ENCODE peak calls at places on chromosomes 11 and 22, in nine cellular contexts. One of them, this sample, is unnamed.

GRCh38 chr11:108895579-108896480 is 231.0 kb downstream of the DDX10 start:
- DNase-seq in mucosa of gallbladder: no peak
- DNase-seq in fibroblast of mammary gland: peak
- DNase-seq in HCEC 1CT: peak
- DNase-seq in mammary epithelial cell: peak
- DNase-seq in T-helper 2 cell: no peak
- DNase-seq in stimulated activated CD8-positive, alpha-beta memory T cell treated with anti-CD3 and anti-CD28 coated beads, Interleukin-7, amount 100 ng/mL, for 1 hour: no peak
- DNase-seq in pons: no peak
- DNase-seq in DMS153: no peak
- DNase-seq in this sample: no peak

GRCh38 chr11:113874096-113874919 is 1.1 kb downstream of the USP28 start:
- DNase-seq in mucosa of gallbladder: no peak
- DNase-seq in fibroblast of mammary gland: no peak
- DNase-seq in HCEC 1CT: no peak
- DNase-seq in mammary epithelial cell: peak
- DNase-seq in T-helper 2 cell: no peak
- DNase-seq in stimulated activated CD8-positive, alpha-beta memory T cell treated with anti-CD3 and anti-CD28 coated beads, Interleukin-7, amount 100 ng/mL, for 1 hour: no peak
- DNase-seq in pons: peak
- DNase-seq in DMS153: no peak
- DNase-seq in this sample: no peak

GRCh38 chr11:77074626-77075221 is 8.0 kb downstream of the CAPN5 start:
- DNase-seq in mucosa of gallbladder: no peak
- DNase-seq in fibroblast of mammary gland: no peak
- DNase-seq in HCEC 1CT: no peak
- DNase-seq in mammary epithelial cell: no peak
- DNase-seq in T-helper 2 cell: no peak
- DNase-seq in stimulated activated CD8-positive, alpha-beta memory T cell treated with anti-CD3 and anti-CD28 coated beads, Interleukin-7, amount 100 ng/mL, for 1 hour: no peak
- DNase-seq in pons: no peak
- DNase-seq in DMS153: no peak
- DNase-seq in this sample: no peak

GRCh38 chr11:116578971-116579687 is 193.7 kb downstream of the BUD13 start:
- DNase-seq in mucosa of gallbladder: no peak
- DNase-seq in fibroblast of mammary gland: peak
- DNase-seq in HCEC 1CT: no peak
- DNase-seq in mammary epithelial cell: no peak
- DNase-seq in T-helper 2 cell: no peak
- DNase-seq in stimulated activated CD8-positive, alpha-beta memory T cell treated with anti-CD3 and anti-CD28 coated beads, Interleukin-7, amount 100 ng/mL, for 1 hour: no peak
- DNase-seq in pons: peak
- DNase-seq in DMS153: no peak
- DNase-seq in this sample: no peak

GRCh38 chr22:23231471-23232093 is 51.3 kb downstream of the BCR start:
- DNase-seq in mucosa of gallbladder: no peak
- DNase-seq in fibroblast of mammary gland: no peak
- DNase-seq in HCEC 1CT: no peak
- DNase-seq in mammary epithelial cell: no peak
- DNase-seq in T-helper 2 cell: no peak
- DNase-seq in stimulated activated CD8-positive, alpha-beta memory T cell treated with anti-CD3 and anti-CD28 coated beads, Interleukin-7, amount 100 ng/mL, for 1 hour: no peak
- DNase-seq in pons: no peak
- DNase-seq in DMS153: no peak
- DNase-seq in this sample: no peak

GRCh38 chr22:27952091-27952490 is 33.0 kb upstream of the PITPNB start:
- DNase-seq in mucosa of gallbladder: no peak
- DNase-seq in fibroblast of mammary gland: peak
- DNase-seq in HCEC 1CT: peak
- DNase-seq in mammary epithelial cell: no peak
- DNase-seq in T-helper 2 cell: no peak
- DNase-seq in stimulated activated CD8-positive, alpha-beta memory T cell treated with anti-CD3 and anti-CD28 coated beads, Interleukin-7, amount 100 ng/mL, for 1 hour: no peak
- DNase-seq in pons: no peak
- DNase-seq in DMS153: no peak
- DNase-seq in this sample: no peak

GRCh38 chr22:18983120-18983651 is 47.1 kb upstream of the PRODH start:
- DNase-seq in mucosa of gallbladder: no peak
- DNase-seq in fibroblast of mammary gland: no peak
- DNase-seq in HCEC 1CT: no peak
- DNase-seq in mammary epithelial cell: no peak
- DNase-seq in T-helper 2 cell: no peak
- DNase-seq in stimulated activated CD8-positive, alpha-beta memory T cell treated with anti-CD3 and anti-CD28 coated beads, Interleukin-7, amount 100 ng/mL, for 1 hour: no peak
- DNase-seq in pons: no peak
- DNase-seq in DMS153: no peak
- DNase-seq in this sample: no peak

GRCh38 chr11:126079640-126080205 is 17.1 kb upstream of the CDON start:
- DNase-seq in mucosa of gallbladder: no peak
- DNase-seq in fibroblast of mammary gland: no peak
- DNase-seq in HCEC 1CT: no peak
- DNase-seq in mammary epithelial cell: no peak
- DNase-seq in T-helper 2 cell: no peak
- DNase-seq in stimulated activated CD8-positive, alpha-beta memory T cell treated with anti-CD3 and anti-CD28 coated beads, Interleukin-7, amount 100 ng/mL, for 1 hour: no peak
- DNase-seq in pons: no peak
- DNase-seq in DMS153: peak
- DNase-seq in this sample: no peak

GRCh38 chr22:31056986-31057599 is 24.0 kb upstream of the SMTN start:
- DNase-seq in mucosa of gallbladder: no peak
- DNase-seq in fibroblast of mammary gland: no peak
- DNase-seq in HCEC 1CT: no peak
- DNase-seq in mammary epithelial cell: no peak
- DNase-seq in T-helper 2 cell: no peak
- DNase-seq in stimulated activated CD8-positive, alpha-beta memory T cell treated with anti-CD3 and anti-CD28 coated beads, Interleukin-7, amount 100 ng/mL, for 1 hour: no peak
- DNase-seq in pons: no peak
- DNase-seq in DMS153: no peak
- DNase-seq in this sample: no peak

GRCh38 chr11:30282289-30282631 is 40.6 kb upstream of the ARL14EP start:
- DNase-seq in mucosa of gallbladder: no peak
- DNase-seq in fibroblast of mammary gland: no peak
- DNase-seq in HCEC 1CT: no peak
- DNase-seq in mammary epithelial cell: peak
- DNase-seq in T-helper 2 cell: peak
- DNase-seq in stimulated activated CD8-positive, alpha-beta memory T cell treated with anti-CD3 and anti-CD28 coated beads, Interleukin-7, amount 100 ng/mL, for 1 hour: no peak
- DNase-seq in pons: no peak
- DNase-seq in DMS153: no peak
- DNase-seq in this sample: no peak

GRCh38 chr11:73189315-73189714 is 28.8 kb upstream of the P2RY2 start:
- DNase-seq in mucosa of gallbladder: no peak
- DNase-seq in fibroblast of mammary gland: no peak
- DNase-seq in HCEC 1CT: no peak
- DNase-seq in mammary epithelial cell: no peak
- DNase-seq in T-helper 2 cell: no peak
- DNase-seq in stimulated activated CD8-positive, alpha-beta memory T cell treated with anti-CD3 and anti-CD28 coated beads, Interleukin-7, amount 100 ng/mL, for 1 hour: no peak
- DNase-seq in pons: peak
- DNase-seq in DMS153: no peak
- DNase-seq in this sample: no peak

GRCh38 chr11:42651654-42652053 is 660.1 kb upstream of the API5 start:
- DNase-seq in mucosa of gallbladder: no peak
- DNase-seq in fibroblast of mammary gland: no peak
- DNase-seq in HCEC 1CT: no peak
- DNase-seq in mammary epithelial cell: no peak
- DNase-seq in T-helper 2 cell: no peak
- DNase-seq in stimulated activated CD8-positive, alpha-beta memory T cell treated with anti-CD3 and anti-CD28 coated beads, Interleukin-7, amount 100 ng/mL, for 1 hour: no peak
- DNase-seq in pons: no peak
- DNase-seq in DMS153: no peak
- DNase-seq in this sample: no peak

GRCh38 chr11:128207861-128208321 is 379.5 kb downstream of the ETS1 start:
- DNase-seq in mucosa of gallbladder: no peak
- DNase-seq in fibroblast of mammary gland: peak
- DNase-seq in HCEC 1CT: peak
- DNase-seq in mammary epithelial cell: peak
- DNase-seq in T-helper 2 cell: no peak
- DNase-seq in stimulated activated CD8-positive, alpha-beta memory T cell treated with anti-CD3 and anti-CD28 coated beads, Interleukin-7, amount 100 ng/mL, for 1 hour: no peak
- DNase-seq in pons: no peak
- DNase-seq in DMS153: no peak
- DNase-seq in this sample: no peak

GRCh38 chr22:32700186-32700882 is 101.2 kb upstream of the TIMP3 start:
- DNase-seq in mucosa of gallbladder: peak
- DNase-seq in fibroblast of mammary gland: peak
- DNase-seq in HCEC 1CT: no peak
- DNase-seq in mammary epithelial cell: no peak
- DNase-seq in T-helper 2 cell: no peak
- DNase-seq in stimulated activated CD8-positive, alpha-beta memory T cell treated with anti-CD3 and anti-CD28 coated beads, Interleukin-7, amount 100 ng/mL, for 1 hour: no peak
- DNase-seq in pons: no peak
- DNase-seq in DMS153: no peak
- DNase-seq in this sample: no peak

GRCh38 chr22:24002272-24002671 is 3.0 kb downstream of the GSTT4 start:
- DNase-seq in mucosa of gallbladder: no peak
- DNase-seq in fibroblast of mammary gland: no peak
- DNase-seq in HCEC 1CT: no peak
- DNase-seq in mammary epithelial cell: no peak
- DNase-seq in T-helper 2 cell: no peak
- DNase-seq in stimulated activated CD8-positive, alpha-beta memory T cell treated with anti-CD3 and anti-CD28 coated beads, Interleukin-7, amount 100 ng/mL, for 1 hour: no peak
- DNase-seq in pons: no peak
- DNase-seq in DMS153: no peak
- DNase-seq in this sample: no peak

GRCh38 chr22:46272762-46273431 is 5.1 kb downstream of the TTC38 start:
- DNase-seq in mucosa of gallbladder: no peak
- DNase-seq in fibroblast of mammary gland: no peak
- DNase-seq in HCEC 1CT: no peak
- DNase-seq in mammary epithelial cell: no peak
- DNase-seq in T-helper 2 cell: no peak
- DNase-seq in stimulated activated CD8-positive, alpha-beta memory T cell treated with anti-CD3 and anti-CD28 coated beads, Interleukin-7, amount 100 ng/mL, for 1 hour: no peak
- DNase-seq in pons: no peak
- DNase-seq in DMS153: no peak
- DNase-seq in this sample: no peak

GRCh38 chr11:120914021-120914420 is 109.9 kb upstream of the TBCEL start:
- DNase-seq in mucosa of gallbladder: no peak
- DNase-seq in fibroblast of mammary gland: no peak
- DNase-seq in HCEC 1CT: no peak
- DNase-seq in mammary epithelial cell: no peak
- DNase-seq in T-helper 2 cell: no peak
- DNase-seq in stimulated activated CD8-positive, alpha-beta memory T cell treated with anti-CD3 and anti-CD28 coated beads, Interleukin-7, amount 100 ng/mL, for 1 hour: no peak
- DNase-seq in pons: no peak
- DNase-seq in DMS153: no peak
- DNase-seq in this sample: no peak

GRCh38 chr11:3855808-3856491 is 486 bp downstream of the STIM1 start:
- DNase-seq in mucosa of gallbladder: no peak
- DNase-seq in fibroblast of mammary gland: no peak
- DNase-seq in HCEC 1CT: peak
- DNase-seq in mammary epithelial cell: peak
- DNase-seq in T-helper 2 cell: peak
- DNase-seq in stimulated activated CD8-positive, alpha-beta memory T cell treated with anti-CD3 and anti-CD28 coated beads, Interleukin-7, amount 100 ng/mL, for 1 hour: no peak
- DNase-seq in pons: no peak
- DNase-seq in DMS153: no peak
- DNase-seq in this sample: peak

GRCh38 chr11:134583397-134583990 is 171.5 kb upstream of the B3GAT1 start:
- DNase-seq in mucosa of gallbladder: no peak
- DNase-seq in fibroblast of mammary gland: no peak
- DNase-seq in HCEC 1CT: no peak
- DNase-seq in mammary epithelial cell: no peak
- DNase-seq in T-helper 2 cell: no peak
- DNase-seq in stimulated activated CD8-positive, alpha-beta memory T cell treated with anti-CD3 and anti-CD28 coated beads, Interleukin-7, amount 100 ng/mL, for 1 hour: no peak
- DNase-seq in pons: peak
- DNase-seq in DMS153: no peak
- DNase-seq in this sample: no peak

GRCh38 chr22:27919943-27920755 is 1.1 kb upstream of the PITPNB start:
- DNase-seq in mucosa of gallbladder: peak
- DNase-seq in fibroblast of mammary gland: peak
- DNase-seq in HCEC 1CT: peak
- DNase-seq in mammary epithelial cell: peak
- DNase-seq in T-helper 2 cell: no peak
- DNase-seq in stimulated activated CD8-positive, alpha-beta memory T cell treated with anti-CD3 and anti-CD28 coated beads, Interleukin-7, amount 100 ng/mL, for 1 hour: no peak
- DNase-seq in pons: peak
- DNase-seq in DMS153: peak
- DNase-seq in this sample: peak

GRCh38 chr11:2930705-2931415 is 1.6 kb upstream of the PHLDA2 start:
- DNase-seq in mucosa of gallbladder: peak
- DNase-seq in fibroblast of mammary gland: peak
- DNase-seq in HCEC 1CT: peak
- DNase-seq in mammary epithelial cell: peak
- DNase-seq in T-helper 2 cell: no peak
- DNase-seq in stimulated activated CD8-positive, alpha-beta memory T cell treated with anti-CD3 and anti-CD28 coated beads, Interleukin-7, amount 100 ng/mL, for 1 hour: no peak
- DNase-seq in pons: no peak
- DNase-seq in DMS153: peak
- DNase-seq in this sample: no peak

GRCh38 chr11:36352919-36353318 is 56.8 kb downstream of the PRR5L start:
- DNase-seq in mucosa of gallbladder: no peak
- DNase-seq in fibroblast of mammary gland: no peak
- DNase-seq in HCEC 1CT: no peak
- DNase-seq in mammary epithelial cell: no peak
- DNase-seq in T-helper 2 cell: peak
- DNase-seq in stimulated activated CD8-positive, alpha-beta memory T cell treated with anti-CD3 and anti-CD28 coated beads, Interleukin-7, amount 100 ng/mL, for 1 hour: peak
- DNase-seq in pons: peak
- DNase-seq in DMS153: no peak
- DNase-seq in this sample: no peak

GRCh38 chr11:110525883-110526282 is 96.1 kb downstream of the FDX1 start:
- DNase-seq in mucosa of gallbladder: no peak
- DNase-seq in fibroblast of mammary gland: peak
- DNase-seq in HCEC 1CT: peak
- DNase-seq in mammary epithelial cell: peak
- DNase-seq in T-helper 2 cell: no peak
- DNase-seq in stimulated activated CD8-positive, alpha-beta memory T cell treated with anti-CD3 and anti-CD28 coated beads, Interleukin-7, amount 100 ng/mL, for 1 hour: no peak
- DNase-seq in pons: no peak
- DNase-seq in DMS153: peak
- DNase-seq in this sample: no peak

GRCh38 chr11:98965358-98965757 is 55.4 kb upstream of the CNTN5 start:
- DNase-seq in mucosa of gallbladder: no peak
- DNase-seq in fibroblast of mammary gland: no peak
- DNase-seq in HCEC 1CT: no peak
- DNase-seq in mammary epithelial cell: no peak
- DNase-seq in T-helper 2 cell: no peak
- DNase-seq in stimulated activated CD8-positive, alpha-beta memory T cell treated with anti-CD3 and anti-CD28 coated beads, Interleukin-7, amount 100 ng/mL, for 1 hour: no peak
- DNase-seq in pons: no peak
- DNase-seq in DMS153: no peak
- DNase-seq in this sample: no peak

GRCh38 chr22:23685205-23685784 is 5.5 kb upstream of the RGL4 start:
- DNase-seq in mucosa of gallbladder: no peak
- DNase-seq in fibroblast of mammary gland: peak
- DNase-seq in HCEC 1CT: peak
- DNase-seq in mammary epithelial cell: peak
- DNase-seq in T-helper 2 cell: no peak
- DNase-seq in stimulated activated CD8-positive, alpha-beta memory T cell treated with anti-CD3 and anti-CD28 coated beads, Interleukin-7, amount 100 ng/mL, for 1 hour: no peak
- DNase-seq in pons: no peak
- DNase-seq in DMS153: no peak
- DNase-seq in this sample: no peak

GRCh38 chr11:64339754-64340408 is at the start of gene CCDC88B:
- DNase-seq in mucosa of gallbladder: peak
- DNase-seq in fibroblast of mammary gland: no peak
- DNase-seq in HCEC 1CT: no peak
- DNase-seq in mammary epithelial cell: no peak
- DNase-seq in T-helper 2 cell: peak
- DNase-seq in stimulated activated CD8-positive, alpha-beta memory T cell treated with anti-CD3 and anti-CD28 coated beads, Interleukin-7, amount 100 ng/mL, for 1 hour: peak
- DNase-seq in pons: peak
- DNase-seq in DMS153: no peak
- DNase-seq in this sample: no peak

GRCh38 chr11:89667001-89667400 is 43.1 kb upstream of the TRIM77 start:
- DNase-seq in mucosa of gallbladder: no peak
- DNase-seq in fibroblast of mammary gland: no peak
- DNase-seq in HCEC 1CT: no peak
- DNase-seq in mammary epithelial cell: no peak
- DNase-seq in T-helper 2 cell: no peak
- DNase-seq in stimulated activated CD8-positive, alpha-beta memory T cell treated with anti-CD3 and anti-CD28 coated beads, Interleukin-7, amount 100 ng/mL, for 1 hour: no peak
- DNase-seq in pons: no peak
- DNase-seq in DMS153: no peak
- DNase-seq in this sample: no peak

GRCh38 chr11:1939006-1939626 is 8.0 kb upstream of the MRPL23 start:
- DNase-seq in mucosa of gallbladder: no peak
- DNase-seq in fibroblast of mammary gland: no peak
- DNase-seq in HCEC 1CT: no peak
- DNase-seq in mammary epithelial cell: no peak
- DNase-seq in T-helper 2 cell: no peak
- DNase-seq in stimulated activated CD8-positive, alpha-beta memory T cell treated with anti-CD3 and anti-CD28 coated beads, Interleukin-7, amount 100 ng/mL, for 1 hour: no peak
- DNase-seq in pons: no peak
- DNase-seq in DMS153: no peak
- DNase-seq in this sample: no peak